ENCODE peak calls at places on chromosomes 6 and 20, in six cellular contexts. One of them, this sample, is unnamed.

GRCh38 chr6:116373300-116373699 is 2.6 kb downstream of the DSE start:
- DNase-seq in adrenal gland: no peak
- DNase-seq in heart right ventricle: no peak
- DNase-seq in heart left ventricle: no peak
- DNase-seq in AG04450: no peak
- DNase-seq in breast epithelium: no peak
- DNase-seq in this sample: no peak

GRCh38 chr6:18492957-18493356 is 105.8 kb downstream of the RNF144B start:
- DNase-seq in AG04450: no peak
- DNase-seq in adrenal gland: no peak
- DNase-seq in heart right ventricle: no peak
- DNase-seq in heart left ventricle: no peak
- DNase-seq in breast epithelium: no peak
- DNase-seq in this sample: no peak

GRCh38 chr6:33171096-33171888 is 21.0 kb downstream of the COL11A2 start:
- DNase-seq in adrenal gland: no peak
- DNase-seq in AG04450: no peak
- DNase-seq in heart right ventricle: no peak
- DNase-seq in heart left ventricle: no peak
- DNase-seq in breast epithelium: no peak
- DNase-seq in this sample: no peak

GRCh38 chr6:12718025-12718424 is 1.5 kb downstream of the PHACTR1 start:
- DNase-seq in heart right ventricle: no peak
- DNase-seq in heart left ventricle: no peak
- DNase-seq in breast epithelium: no peak
- DNase-seq in adrenal gland: no peak
- DNase-seq in AG04450: no peak
- DNase-seq in this sample: peak; percentile 10

GRCh38 chr6:34608321-34609091 is 52.4 kb upstream of the SPDEF start:
- DNase-seq in heart left ventricle: no peak
- DNase-seq in breast epithelium: no peak
- DNase-seq in heart right ventricle: no peak
- DNase-seq in AG04450: no peak
- DNase-seq in adrenal gland: no peak
- DNase-seq in this sample: no peak

GRCh38 chr6:147207851-147208754 is 3.9 kb downstream of the STXBP5 start:
- DNase-seq in breast epithelium: no peak
- DNase-seq in AG04450: no peak
- DNase-seq in heart right ventricle: no peak
- DNase-seq in adrenal gland: no peak
- DNase-seq in heart left ventricle: no peak
- DNase-seq in this sample: no peak

GRCh38 chr6:6678185-6678671 is 89.7 kb downstream of the LY86 start:
- DNase-seq in heart left ventricle: no peak
- DNase-seq in breast epithelium: no peak
- DNase-seq in adrenal gland: no peak
- DNase-seq in AG04450: no peak
- DNase-seq in heart right ventricle: no peak
- DNase-seq in this sample: no peak

GRCh38 chr6:11989376-11989775 is 22.7 kb upstream of the HIVEP1 start:
- DNase-seq in heart left ventricle: no peak
- DNase-seq in breast epithelium: no peak
- DNase-seq in AG04450: no peak
- DNase-seq in heart right ventricle: no peak
- DNase-seq in adrenal gland: no peak
- DNase-seq in this sample: no peak

GRCh38 chr20:15789083-15789482 is 784.2 kb downstream of the KIF16B start:
- DNase-seq in adrenal gland: no peak
- DNase-seq in AG04450: no peak
- DNase-seq in heart right ventricle: no peak
- DNase-seq in heart left ventricle: no peak
- DNase-seq in breast epithelium: no peak
- DNase-seq in this sample: no peak

GRCh38 chr20:63448050-63448449 is 24.4 kb downstream of the KCNQ2 start:
- DNase-seq in adrenal gland: no peak
- DNase-seq in heart right ventricle: no peak
- DNase-seq in heart left ventricle: no peak
- DNase-seq in AG04450: no peak
- DNase-seq in breast epithelium: no peak
- DNase-seq in this sample: no peak

GRCh38 chr6:36334832-36335459 is 1.7 kb downstream of the BNIP5 start:
- DNase-seq in heart left ventricle: no peak
- DNase-seq in heart right ventricle: no peak
- DNase-seq in AG04450: no peak
- DNase-seq in breast epithelium: no peak
- DNase-seq in adrenal gland: no peak
- DNase-seq in this sample: no peak

GRCh38 chr6:51398064-51398740 is 579.5 kb downstream of the TFAP2B start:
- DNase-seq in adrenal gland: no peak
- DNase-seq in heart right ventricle: no peak
- DNase-seq in heart left ventricle: no peak
- DNase-seq in breast epithelium: no peak
- DNase-seq in AG04450: no peak
- DNase-seq in this sample: no peak

GRCh38 chr6:170152111-170152926 is 138.6 kb downstream of the DLL1 start:
- DNase-seq in breast epithelium: peak; percentile 92
- DNase-seq in adrenal gland: no peak
- DNase-seq in AG04450: no peak
- DNase-seq in heart right ventricle: peak; percentile 87
- DNase-seq in heart left ventricle: peak; percentile 70
- DNase-seq in this sample: no peak

GRCh38 chr6:105259912-105260889 is 80.4 kb upstream of the POPDC3 start:
- DNase-seq in heart left ventricle: no peak
- DNase-seq in breast epithelium: no peak
- DNase-seq in AG04450: no peak
- DNase-seq in heart right ventricle: peak; percentile 38
- DNase-seq in adrenal gland: no peak
- DNase-seq in this sample: no peak

GRCh38 chr6:15443119-15443518 is 197.2 kb downstream of the JARID2 start:
- DNase-seq in breast epithelium: no peak
- DNase-seq in heart right ventricle: no peak
- DNase-seq in adrenal gland: no peak
- DNase-seq in AG04450: peak; percentile 72
- DNase-seq in heart left ventricle: no peak
- DNase-seq in this sample: peak; percentile 33

GRCh38 chr6:144104898-144105487 is 9.6 kb upstream of the SF3B5 start:
- DNase-seq in adrenal gland: peak; percentile 57
- DNase-seq in heart left ventricle: no peak
- DNase-seq in AG04450: peak; percentile 29
- DNase-seq in breast epithelium: no peak
- DNase-seq in heart right ventricle: peak; percentile 74
- DNase-seq in this sample: peak; percentile 65

GRCh38 chr20:31830406-31830981 is 11.3 kb downstream of the MYLK2 start:
- DNase-seq in adrenal gland: no peak
- DNase-seq in heart left ventricle: no peak
- DNase-seq in AG04450: no peak
- DNase-seq in heart right ventricle: no peak
- DNase-seq in breast epithelium: no peak
- DNase-seq in this sample: no peak

GRCh38 chr20:7859371-7859802 is 80.9 kb downstream of the HAO1 start:
- DNase-seq in heart right ventricle: peak; percentile 46
- DNase-seq in adrenal gland: peak; percentile 30
- DNase-seq in breast epithelium: no peak
- DNase-seq in heart left ventricle: no peak
- DNase-seq in AG04450: no peak
- DNase-seq in this sample: peak; percentile 38

GRCh38 chr6:157317129-157317814 is 6.0 kb downstream of the TMEM242 start:
- DNase-seq in adrenal gland: peak; percentile 91
- DNase-seq in heart right ventricle: peak; percentile 71
- DNase-seq in breast epithelium: peak; percentile 81
- DNase-seq in heart left ventricle: peak; percentile 65
- DNase-seq in AG04450: peak; percentile 47
- DNase-seq in this sample: peak; percentile 59

GRCh38 chr6:112038268-112038667 is 15.6 kb upstream of the CCN6 start:
- DNase-seq in adrenal gland: no peak
- DNase-seq in heart left ventricle: no peak
- DNase-seq in AG04450: no peak
- DNase-seq in heart right ventricle: no peak
- DNase-seq in breast epithelium: no peak
- DNase-seq in this sample: no peak

GRCh38 chr6:160950507-160950906 is 41.1 kb upstream of the MAP3K4 start:
- DNase-seq in heart right ventricle: peak; percentile 44
- DNase-seq in adrenal gland: no peak
- DNase-seq in heart left ventricle: no peak
- DNase-seq in breast epithelium: no peak
- DNase-seq in AG04450: no peak
- DNase-seq in this sample: no peak

GRCh38 chr20:51456511-51457280 is 85.8 kb downstream of the NFATC2 start:
- DNase-seq in adrenal gland: peak; percentile 98
- DNase-seq in breast epithelium: peak; percentile 95
- DNase-seq in heart right ventricle: peak; percentile 95
- DNase-seq in AG04450: peak; percentile 94
- DNase-seq in heart left ventricle: peak; percentile 96
- DNase-seq in this sample: peak; percentile 93

GRCh38 chr6:38638941-38639497 is 710 bp downstream of the BTBD9 start:
- DNase-seq in AG04450: no peak
- DNase-seq in heart left ventricle: no peak
- DNase-seq in breast epithelium: peak; percentile 31
- DNase-seq in adrenal gland: peak; percentile 80
- DNase-seq in heart right ventricle: peak; percentile 50
- DNase-seq in this sample: no peak

GRCh38 chr6:37131104-37131959 is 38.6 kb upstream of the PIM1 start:
- DNase-seq in adrenal gland: no peak
- DNase-seq in heart left ventricle: peak; percentile 75
- DNase-seq in AG04450: no peak
- DNase-seq in breast epithelium: peak; percentile 87
- DNase-seq in heart right ventricle: peak; percentile 82
- DNase-seq in this sample: no peak

GRCh38 chr20:48826883-48827771 is 672 bp downstream of the PREX1 start:
- DNase-seq in heart right ventricle: no peak
- DNase-seq in breast epithelium: no peak
- DNase-seq in AG04450: no peak
- DNase-seq in heart left ventricle: peak; percentile 71
- DNase-seq in adrenal gland: no peak
- DNase-seq in this sample: no peak

GRCh38 chr6:137878810-137879285 is 11.8 kb downstream of the TNFAIP3 start:
- DNase-seq in AG04450: no peak
- DNase-seq in breast epithelium: peak; percentile 55
- DNase-seq in heart left ventricle: peak; percentile 81
- DNase-seq in adrenal gland: no peak
- DNase-seq in heart right ventricle: peak; percentile 62
- DNase-seq in this sample: no peak

GRCh38 chr6:35599761-35600658 is 87.3 kb upstream of the TULP1 start:
- DNase-seq in heart left ventricle: no peak
- DNase-seq in heart right ventricle: no peak
- DNase-seq in breast epithelium: no peak
- DNase-seq in adrenal gland: no peak
- DNase-seq in AG04450: no peak
- DNase-seq in this sample: no peak

GRCh38 chr6:85453052-85453451 is 3.2 kb downstream of the NT5E start:
- DNase-seq in AG04450: no peak
- DNase-seq in heart right ventricle: no peak
- DNase-seq in adrenal gland: no peak
- DNase-seq in heart left ventricle: no peak
- DNase-seq in breast epithelium: no peak
- DNase-seq in this sample: no peak
- H3K4me3 ChIP-seq in AG04450: peak overlapping the region; percentile 48
- H3K4me3 ChIP-seq in heart right ventricle: no peak overlapping the region
- H3K4me3 ChIP-seq in adrenal gland: no peak overlapping the region
- H3K4me3 ChIP-seq in heart left ventricle: no peak overlapping the region
- H3K4me3 ChIP-seq in breast epithelium: peak overlapping the region; percentile 87
- H3K4me3 ChIP-seq in this sample: peak overlapping the region; percentile 63

DNA sequence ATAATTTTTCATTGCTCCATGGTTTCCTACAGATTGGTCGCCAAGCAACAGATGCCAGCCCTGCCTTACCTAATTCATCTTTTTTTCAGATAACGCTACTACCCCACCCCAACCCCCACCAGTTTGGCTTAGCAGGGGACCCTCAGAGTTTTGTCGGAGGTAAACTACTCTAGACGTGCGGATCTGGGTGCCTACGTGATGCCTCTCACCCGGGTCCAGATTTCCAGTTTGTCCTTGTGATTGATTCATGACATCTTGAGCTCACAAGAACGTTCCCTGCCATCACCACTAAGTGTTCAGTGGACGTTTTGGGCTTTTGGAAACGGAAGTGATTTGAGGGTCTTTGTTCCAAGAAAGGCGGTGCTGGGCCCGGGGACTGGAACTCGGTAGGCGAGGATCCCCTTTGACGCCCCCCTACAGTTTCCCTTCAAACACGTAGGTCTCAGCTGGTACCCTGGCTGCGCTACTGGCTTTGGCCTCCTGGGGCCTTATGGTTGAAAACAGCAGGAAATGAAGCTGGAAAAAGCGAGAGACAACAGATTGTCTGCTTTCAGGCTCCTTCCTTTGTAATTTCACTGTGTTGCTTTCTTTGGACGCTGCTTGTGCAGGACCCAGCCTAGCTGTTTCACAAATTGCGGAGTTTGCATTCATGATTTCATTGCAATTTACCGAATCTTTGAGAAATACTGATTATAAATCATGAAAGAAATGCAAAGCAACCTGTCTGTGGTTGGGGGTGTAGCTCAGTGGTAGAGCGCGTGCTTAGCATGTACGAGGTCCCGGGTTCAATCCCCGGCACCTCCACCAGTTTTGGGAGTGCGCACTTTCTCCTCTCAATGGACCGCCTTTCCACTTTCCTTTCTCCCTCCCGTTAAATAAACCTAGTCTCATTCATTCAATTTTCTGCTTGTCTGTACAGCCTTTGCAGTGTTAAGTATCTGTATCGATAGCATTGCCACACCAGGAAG is 81.0 kb downstream of the GPX5 start:
- DNase-seq in heart left ventricle: no peak
- DNase-seq in AG04450: no peak
- DNase-seq in heart right ventricle: no peak
- DNase-seq in adrenal gland: no peak
- DNase-seq in breast epithelium: no peak
- DNase-seq in this sample: peak; percentile 61
- TF ChIP-seq CTCF in heart left ventricle: no peak
- TF ChIP-seq CTCF in AG04450: peak; percentile 52
- TF ChIP-seq CTCF in heart right ventricle: peak; percentile 7
- TF ChIP-seq CTCF in adrenal gland: peak; percentile 13
- TF ChIP-seq CTCF in breast epithelium: no peak
- TF ChIP-seq CTCF in this sample: peak; percentile 33

GRCh38 chr6:42046491-42047219 is 3.7 kb upstream of the TAF8 start:
- DNase-seq in adrenal gland: no peak
- DNase-seq in AG04450: no peak
- DNase-seq in breast epithelium: no peak
- DNase-seq in heart left ventricle: no peak
- DNase-seq in heart right ventricle: no peak
- DNase-seq in this sample: no peak
- H3K4me3 ChIP-seq in adrenal gland: no peak overlapping the region
- H3K4me3 ChIP-seq in AG04450: no peak overlapping the region
- H3K4me3 ChIP-seq in breast epithelium: peak overlapping the region; percentile 90
- H3K4me3 ChIP-seq in heart left ventricle: no peak overlapping the region
- H3K4me3 ChIP-seq in heart right ventricle: no peak overlapping the region
- H3K4me3 ChIP-seq in this sample: no peak overlapping the region

DNA sequence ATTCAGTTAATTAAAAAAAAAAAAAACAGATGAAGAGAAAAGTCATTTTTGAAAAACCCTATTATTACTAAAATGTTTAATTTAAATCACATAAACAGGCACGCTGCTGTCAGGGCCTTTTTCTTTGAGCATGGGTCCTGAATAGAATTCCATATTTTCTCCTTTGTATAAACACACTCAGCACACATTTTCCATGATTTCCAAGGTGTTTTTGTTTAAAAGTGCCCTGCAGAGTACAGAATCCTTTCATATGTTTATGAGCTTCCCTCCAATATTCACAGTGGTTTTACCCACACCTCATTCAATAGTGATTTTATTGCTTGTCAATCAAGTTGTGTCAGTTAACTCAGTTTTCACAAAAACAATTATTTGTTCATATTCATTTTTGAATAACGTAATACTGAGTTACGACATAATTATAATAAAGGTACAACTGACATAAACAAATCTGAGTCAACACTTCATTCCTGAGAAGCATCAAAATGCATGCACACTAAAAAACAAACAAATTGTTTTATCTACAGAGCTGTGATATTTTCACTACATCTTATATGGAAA is 15.2 kb downstream of the SLC35B3 start:
- DNase-seq in AG04450: no peak
- DNase-seq in heart left ventricle: no peak
- DNase-seq in adrenal gland: no peak
- DNase-seq in breast epithelium: no peak
- DNase-seq in heart right ventricle: no peak
- DNase-seq in this sample: no peak
- TF ChIP-seq CTCF in AG04450: no peak
- TF ChIP-seq CTCF in heart left ventricle: no peak
- TF ChIP-seq CTCF in adrenal gland: no peak
- TF ChIP-seq CTCF in breast epithelium: no peak
- TF ChIP-seq CTCF in heart right ventricle: no peak
- TF ChIP-seq CTCF in this sample: no peak

This sample was measured in HFF-Myc.